ENCODE peak calls at places on chromosomes 12 and 14, in four cellular contexts. S is A549, Z is H1, Y is HepG2. C is an unnamed sample.

GRCh38 chr14:35492569-35493014 is 41.4 kb upstream of the INSM2 start:
- DNase-seq in Y (peak), Z (no peak), S (no peak), C (no peak)

GRCh38 chr12:81128930-81129554 is 51.2 kb downstream of the ACSS3 start:
- DNase-seq in S (peak), Y (peak), Z (no peak), C (peak)

GRCh38 chr12:3995276-3995675 is 122.1 kb upstream of the PARP11 start:
- DNase-seq in S (no peak), Z (no peak), Y (no peak), C (no peak)

GRCh38 chr12:132921685-132922084 is 34.3 kb upstream of the CHFR start:
- DNase-seq in S (no peak), Y (no peak), Z (peak), C (peak)

GRCh38 chr14:95424533-95424932 is 91.9 kb downstream of the SYNE3 start:
- DNase-seq in Z (no peak), Y (no peak), S (no peak), C (no peak)

GRCh38 chr12:131003676-131004075 is 50.0 kb downstream of the ADGRD1 start:
- DNase-seq in Z (no peak), Y (no peak), S (no peak), C (no peak)

GRCh38 chr12:69694123-69694522 is 5.0 kb downstream of the BEST3 start:
- DNase-seq in S (no peak), Y (no peak), Z (no peak), C (no peak)

GRCh38 chr12:25301798-25302197 is 51.1 kb upstream of the KRAS start:
- DNase-seq in Y (no peak), Z (no peak), S (no peak), C (no peak)

GRCh38 chr12:120856980-120857379 is 47.2 kb downstream of the SPPL3 start:
- DNase-seq in S (no peak), Y (no peak), Z (no peak), C (no peak)

GRCh38 chr14:60981626-60982455 is 796 bp downstream of the SLC38A6 start:
- DNase-seq in Z (no peak), S (peak), Y (peak), C (peak)

GRCh38 chr12:116882742-116883141 is 1.5 kb upstream of the HRK start:
- DNase-seq in Y (no peak), S (peak), Z (no peak), C (no peak)

GRCh38 chr12:116159175-116159574 is 118.3 kb downstream of the MED13L start:
- DNase-seq in Y (peak), S (no peak), Z (no peak), C (no peak)

GRCh38 chr14:103007555-103007954 is 49.8 kb downstream of the CDC42BPB start:
- DNase-seq in Z (no peak), S (no peak), Y (no peak), C (no peak)

GRCh38 chr14:50790568-50790967 is 40.4 kb downstream of the NIN start:
- DNase-seq in S (no peak), Z (no peak), Y (no peak), C (no peak)

GRCh38 chr12:84694111-84694510 is 218.5 kb downstream of the SLC6A15 start:
- DNase-seq in Y (no peak), S (no peak), Z (no peak), C (no peak)

GRCh38 chr12:103085541-103085940 is 128.1 kb downstream of the ASCL1 start:
- DNase-seq in S (no peak), Z (no peak), Y (no peak), C (no peak)

GRCh38 chr14:67413806-67414769 is 2.1 kb upstream of the PLEK2 start:
- DNase-seq in Z (no peak), Y (peak), S (peak), C (peak)

DNA sequence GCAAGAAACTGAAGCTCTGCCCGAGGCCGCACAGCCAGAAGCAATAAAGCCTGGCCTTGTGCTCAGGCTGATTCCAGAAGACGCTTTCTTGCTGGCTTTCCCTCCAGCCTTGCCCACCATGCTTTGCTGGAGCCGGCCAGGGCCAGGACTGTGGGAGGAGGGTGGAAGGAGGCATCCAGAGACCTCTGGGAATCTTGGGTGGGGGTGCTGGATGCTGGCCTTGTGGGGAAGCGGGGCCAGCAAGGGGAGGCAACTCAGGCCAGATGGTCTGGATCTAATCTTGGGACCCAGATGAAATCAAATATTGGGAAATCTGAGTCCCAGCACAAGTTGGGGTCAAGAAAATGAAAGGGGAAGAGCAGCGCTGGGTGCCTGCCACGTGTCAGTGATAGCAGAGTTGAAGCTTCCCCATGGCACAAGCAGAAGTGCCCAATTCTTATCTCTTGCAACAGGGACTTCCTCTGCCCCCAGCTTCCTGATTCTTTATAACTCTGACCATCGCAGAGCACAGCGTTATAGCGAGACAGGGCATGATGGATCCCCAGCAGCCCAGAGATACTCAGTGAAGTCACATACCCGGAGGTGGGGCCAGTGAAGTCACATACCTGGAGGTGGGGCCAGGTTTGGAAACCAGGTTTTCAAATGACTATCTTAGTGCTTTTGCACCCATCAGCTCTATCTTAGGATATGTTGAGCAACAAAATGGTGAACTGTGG is 6.4 kb upstream of the RABGGTA start:
- DNase-seq in S (no peak), Y (no peak), Z (no peak), C (no peak)
- TF ChIP-seq RNF2 in S (no peak), Y (no peak), Z (no peak), C (no peak)

GRCh38 chr14:70097576-70098256 is 91.0 kb downstream of the SLC8A3 start:
- DNase-seq in S (no peak), Y (no peak), Z (no peak), C (no peak)
- TF ChIP-seq RNF2 in S (no peak), Y (no peak), Z (no peak), C (no peak)

GRCh38 chr14:32134448-32135070 is 57.5 kb downstream of the ARHGAP5 start:
- DNase-seq in Z (no peak), S (peak), Y (no peak), C (no peak)
- TF ChIP-seq RNF2 in Z (no peak), S (no peak), Y (no peak), C (no peak)

GRCh38 chr12:98388126-98388525 is 127.3 kb upstream of the TMPO start:
- DNase-seq in S (no peak), Z (no peak), Y (no peak), C (no peak)
- TF ChIP-seq RNF2 in S (no peak), Z (no peak), Y (no peak), C (no peak)

GRCh38 chr12:82527165-82527780 is 159.4 kb upstream of the TMTC2 start:
- DNase-seq in Z (no peak), S (peak), Y (peak), C (peak)
- TF ChIP-seq RNF2 in Z (no peak), S (no peak), Y (no peak), C (no peak)

C was measured in K562.